ENCODE peak calls at places on chromosome 22, in eight cellular contexts. One of them, this sample, is unnamed.

GRCh38 chr22:39534591-39535301 is 2.2 kb upstream of the RPS19BP1 start:
- DNase-seq in A549: peak; percentile 62
- DNase-seq in left ventricle myocardium inferior: peak; percentile 85
- DNase-seq in pancreas: peak; percentile 97
- DNase-seq in cardiac muscle cell: peak; percentile 81
- DNase-seq in PC-3: peak; percentile 71
- DNase-seq in uterus: peak; percentile 84
- DNase-seq in thoracic aorta: no peak
- DNase-seq in this sample: peak; percentile 54

GRCh38 chr22:19717691-19718254 is 3.5 kb downstream of the SEPTIN5 start:
- DNase-seq in pancreas: peak; percentile 94
- DNase-seq in PC-3: peak; percentile 68
- DNase-seq in cardiac muscle cell: peak; percentile 77
- DNase-seq in uterus: peak; percentile 86
- DNase-seq in A549: peak; percentile 55
- DNase-seq in left ventricle myocardium inferior: peak; percentile 81
- DNase-seq in thoracic aorta: no peak
- DNase-seq in this sample: peak; percentile 43

GRCh38 chr22:48249721-48250268 is 1487.3 kb downstream of the TBC1D22A start:
- DNase-seq in cardiac muscle cell: no peak
- DNase-seq in PC-3: no peak
- DNase-seq in uterus: no peak
- DNase-seq in pancreas: no peak
- DNase-seq in thoracic aorta: no peak
- DNase-seq in left ventricle myocardium inferior: no peak
- DNase-seq in A549: no peak
- DNase-seq in this sample: no peak

GRCh38 chr22:39185601-39186012 is 33.1 kb upstream of the CBX7 start:
- DNase-seq in A549: no peak
- DNase-seq in PC-3: no peak
- DNase-seq in cardiac muscle cell: peak; percentile 86
- DNase-seq in left ventricle myocardium inferior: peak; percentile 80
- DNase-seq in uterus: no peak
- DNase-seq in thoracic aorta: no peak
- DNase-seq in pancreas: peak; percentile 44
- DNase-seq in this sample: no peak

GRCh38 chr22:37330200-37331033 is 48.1 kb downstream of the CYTH4 start:
- DNase-seq in cardiac muscle cell: peak; percentile 90
- DNase-seq in uterus: no peak
- DNase-seq in A549: peak; percentile 87
- DNase-seq in left ventricle myocardium inferior: no peak
- DNase-seq in thoracic aorta: no peak
- DNase-seq in PC-3: peak; percentile 24
- DNase-seq in pancreas: no peak
- DNase-seq in this sample: peak; percentile 88

GRCh38 chr22:38762607-38763006 is 6.8 kb upstream of the SUN2 start:
- DNase-seq in left ventricle myocardium inferior: no peak
- DNase-seq in thoracic aorta: no peak
- DNase-seq in PC-3: no peak
- DNase-seq in pancreas: no peak
- DNase-seq in uterus: no peak
- DNase-seq in cardiac muscle cell: no peak
- DNase-seq in A549: no peak
- DNase-seq in this sample: no peak

GRCh38 chr22:50048836-50049235 is 9.3 kb downstream of the TTLL8 start:
- DNase-seq in left ventricle myocardium inferior: no peak
- DNase-seq in pancreas: no peak
- DNase-seq in uterus: no peak
- DNase-seq in thoracic aorta: no peak
- DNase-seq in PC-3: no peak
- DNase-seq in cardiac muscle cell: no peak
- DNase-seq in A549: no peak
- DNase-seq in this sample: no peak

GRCh38 chr22:46057206-46057605 is 80.2 kb upstream of the WNT7B start:
- DNase-seq in left ventricle myocardium inferior: peak; percentile 27
- DNase-seq in cardiac muscle cell: no peak
- DNase-seq in A549: no peak
- DNase-seq in pancreas: peak; percentile 60
- DNase-seq in PC-3: peak; percentile 32
- DNase-seq in uterus: peak; percentile 45
- DNase-seq in thoracic aorta: no peak
- DNase-seq in this sample: no peak

GRCh38 chr22:21646608-21647590 is 4.8 kb downstream of the SDF2L1 start:
- DNase-seq in pancreas: peak; percentile 69
- DNase-seq in uterus: peak; percentile 75
- DNase-seq in A549: peak; percentile 77
- DNase-seq in PC-3: peak; percentile 79
- DNase-seq in cardiac muscle cell: peak; percentile 86
- DNase-seq in thoracic aorta: no peak
- DNase-seq in left ventricle myocardium inferior: peak; percentile 67
- DNase-seq in this sample: peak; percentile 81

GRCh38 chr22:40031766-40032470 is 37.2 kb downstream of the FAM83F start:
- DNase-seq in A549: no peak
- DNase-seq in left ventricle myocardium inferior: no peak
- DNase-seq in pancreas: no peak
- DNase-seq in PC-3: no peak
- DNase-seq in thoracic aorta: no peak
- DNase-seq in uterus: no peak
- DNase-seq in cardiac muscle cell: no peak
- DNase-seq in this sample: no peak

DNA sequence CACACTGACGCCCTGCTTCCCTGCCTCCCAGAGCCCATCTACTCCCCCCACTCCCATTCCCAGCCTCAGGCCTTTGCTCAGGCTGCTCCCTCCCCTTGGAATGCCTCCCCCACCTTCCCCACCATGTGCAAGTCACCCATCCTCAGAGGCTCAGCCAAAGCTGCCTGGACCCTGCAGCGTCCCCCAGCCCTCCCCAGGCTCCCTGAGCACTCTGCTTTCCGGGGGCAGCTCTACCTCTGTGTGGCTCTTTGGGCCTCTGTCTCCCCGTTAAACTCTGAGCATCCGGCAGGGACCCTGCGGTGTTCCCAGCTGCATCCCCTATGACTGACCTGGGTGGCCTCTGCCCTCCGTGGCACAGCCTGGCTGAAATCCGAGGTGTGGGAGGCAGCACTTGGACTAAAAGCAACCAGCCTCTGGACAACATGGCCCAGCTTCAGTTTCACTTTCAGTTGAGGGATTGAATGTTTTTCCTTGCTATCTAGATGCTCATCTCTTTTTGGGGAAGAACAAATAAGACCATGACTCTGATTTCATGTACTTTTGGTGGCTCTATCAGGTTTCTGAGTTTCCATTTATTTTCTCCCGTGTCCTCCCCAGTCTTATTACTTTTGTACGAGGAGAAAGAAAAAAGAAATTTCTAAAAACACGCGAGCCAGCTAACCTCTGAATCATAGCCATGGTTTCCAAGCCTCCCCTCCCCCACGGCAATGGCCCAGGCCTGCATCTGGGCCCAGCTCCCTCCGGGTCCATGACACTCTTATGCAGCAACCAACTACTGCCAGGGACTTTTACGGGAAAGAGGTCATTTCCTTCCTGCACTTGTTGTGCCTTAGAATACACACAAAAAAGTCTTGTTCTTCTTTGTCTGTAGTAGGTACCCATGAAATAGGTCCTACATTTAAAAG is 3.8 kb downstream of the APOL3 start:
- DNase-seq in PC-3: peak; percentile 58
- DNase-seq in pancreas: no peak
- DNase-seq in uterus: peak; percentile 89
- DNase-seq in thoracic aorta: peak; percentile 80
- DNase-seq in A549: no peak
- DNase-seq in cardiac muscle cell: peak; percentile 91
- DNase-seq in left ventricle myocardium inferior: peak; percentile 88
- DNase-seq in this sample: peak; percentile 81
- H3K4me3 ChIP-seq in PC-3: peak overlapping the region; percentile 55
- H3K4me3 ChIP-seq in pancreas: no peak overlapping the region
- H3K4me3 ChIP-seq in uterus: peak overlapping the region; percentile 38
- H3K4me3 ChIP-seq in thoracic aorta: peak overlapping the region; percentile 73
- H3K4me3 ChIP-seq in A549: no peak overlapping the region
- H3K4me3 ChIP-seq in cardiac muscle cell: no peak overlapping the region
- H3K4me3 ChIP-seq in left ventricle myocardium inferior: peak overlapping the region; percentile 71
- H3K4me3 ChIP-seq in this sample: peak overlapping the region; percentile 44

GRCh38 chr22:28637225-28637624 is 42.4 kb downstream of the TTC28 start:
- DNase-seq in uterus: no peak
- DNase-seq in PC-3: no peak
- DNase-seq in A549: no peak
- DNase-seq in thoracic aorta: no peak
- DNase-seq in pancreas: no peak
- DNase-seq in left ventricle myocardium inferior: no peak
- DNase-seq in cardiac muscle cell: no peak
- DNase-seq in this sample: no peak
- H3K27ac ChIP-seq in uterus: no peak overlapping the region
- H3K27ac ChIP-seq in PC-3: no peak overlapping the region
- H3K27ac ChIP-seq in A549: no peak overlapping the region
- H3K27ac ChIP-seq in thoracic aorta: no peak overlapping the region
- H3K27ac ChIP-seq in pancreas: no peak overlapping the region
- H3K27ac ChIP-seq in left ventricle myocardium inferior: no peak overlapping the region
- H3K27ac ChIP-seq in cardiac muscle cell: no peak overlapping the region
- H3K27ac ChIP-seq in this sample: no peak overlapping the region

DNA sequence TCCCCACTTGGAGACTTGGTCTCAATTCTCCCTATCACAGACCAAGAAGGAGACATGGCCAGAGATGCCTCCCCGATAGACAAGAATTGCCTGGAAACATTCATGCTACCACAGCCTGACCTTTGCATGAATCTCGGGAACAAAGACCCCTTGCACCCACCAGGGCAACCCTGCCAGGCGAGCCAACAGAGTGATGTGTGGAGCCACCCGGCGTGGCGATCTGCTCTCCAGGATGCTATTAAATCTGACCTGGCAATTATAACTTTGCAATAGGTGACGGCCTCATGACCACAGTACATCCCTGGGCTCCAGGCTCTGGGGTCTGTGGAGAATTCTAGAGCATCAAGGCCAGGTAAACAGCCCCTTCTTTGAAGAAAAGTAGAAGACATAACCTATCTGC is 31.1 kb upstream of the MN1 start:
- DNase-seq in left ventricle myocardium inferior: no peak
- DNase-seq in cardiac muscle cell: no peak
- DNase-seq in A549: no peak
- DNase-seq in PC-3: no peak
- DNase-seq in uterus: no peak
- DNase-seq in pancreas: no peak
- DNase-seq in thoracic aorta: no peak
- DNase-seq in this sample: no peak
- TF ChIP-seq CTCF in left ventricle myocardium inferior: no peak
- TF ChIP-seq CTCF in cardiac muscle cell: no peak
- TF ChIP-seq CTCF in A549: no peak
- TF ChIP-seq CTCF in PC-3: no peak
- TF ChIP-seq CTCF in uterus: no peak
- TF ChIP-seq CTCF in pancreas: no peak
- TF ChIP-seq CTCF in thoracic aorta: no peak
- TF ChIP-seq CTCF in this sample: no peak

GRCh38 chr22:24049211-24049610 is 38.1 kb downstream of the CABIN1 start:
- DNase-seq in A549: no peak
- DNase-seq in pancreas: no peak
- DNase-seq in uterus: no peak
- DNase-seq in cardiac muscle cell: no peak
- DNase-seq in left ventricle myocardium inferior: no peak
- DNase-seq in PC-3: no peak
- DNase-seq in thoracic aorta: no peak
- DNase-seq in this sample: no peak

GRCh38 chr22:24051568-24051967 is 40.5 kb downstream of the CABIN1 start:
- DNase-seq in cardiac muscle cell: no peak
- DNase-seq in pancreas: no peak
- DNase-seq in A549: no peak
- DNase-seq in PC-3: no peak
- DNase-seq in thoracic aorta: peak; percentile 63
- DNase-seq in uterus: no peak
- DNase-seq in left ventricle myocardium inferior: no peak
- DNase-seq in this sample: no peak

GRCh38 chr22:24053481-24054226 is 42.5 kb downstream of the CABIN1 start:
- DNase-seq in A549: no peak
- DNase-seq in cardiac muscle cell: no peak
- DNase-seq in uterus: no peak
- DNase-seq in PC-3: no peak
- DNase-seq in pancreas: no peak
- DNase-seq in thoracic aorta: no peak
- DNase-seq in left ventricle myocardium inferior: no peak
- DNase-seq in this sample: no peak

GRCh38 chr22:24051028-24051427 is 39.9 kb downstream of the CABIN1 start:
- DNase-seq in pancreas: no peak
- DNase-seq in thoracic aorta: no peak
- DNase-seq in A549: no peak
- DNase-seq in cardiac muscle cell: no peak
- DNase-seq in left ventricle myocardium inferior: no peak
- DNase-seq in PC-3: no peak
- DNase-seq in uterus: no peak
- DNase-seq in this sample: no peak

GRCh38 chr22:24049978-24050377 is 38.9 kb downstream of the CABIN1 start:
- DNase-seq in PC-3: no peak
- DNase-seq in pancreas: no peak
- DNase-seq in left ventricle myocardium inferior: no peak
- DNase-seq in uterus: no peak
- DNase-seq in cardiac muscle cell: no peak
- DNase-seq in thoracic aorta: no peak
- DNase-seq in A549: no peak
- DNase-seq in this sample: no peak
- H3K4me3 ChIP-seq in PC-3: no peak overlapping the region
- H3K4me3 ChIP-seq in pancreas: no peak overlapping the region
- H3K4me3 ChIP-seq in left ventricle myocardium inferior: no peak overlapping the region
- H3K4me3 ChIP-seq in uterus: no peak overlapping the region
- H3K4me3 ChIP-seq in cardiac muscle cell: no peak overlapping the region
- H3K4me3 ChIP-seq in thoracic aorta: no peak overlapping the region
- H3K4me3 ChIP-seq in A549: no peak overlapping the region
- H3K4me3 ChIP-seq in this sample: no peak overlapping the region

DNA sequence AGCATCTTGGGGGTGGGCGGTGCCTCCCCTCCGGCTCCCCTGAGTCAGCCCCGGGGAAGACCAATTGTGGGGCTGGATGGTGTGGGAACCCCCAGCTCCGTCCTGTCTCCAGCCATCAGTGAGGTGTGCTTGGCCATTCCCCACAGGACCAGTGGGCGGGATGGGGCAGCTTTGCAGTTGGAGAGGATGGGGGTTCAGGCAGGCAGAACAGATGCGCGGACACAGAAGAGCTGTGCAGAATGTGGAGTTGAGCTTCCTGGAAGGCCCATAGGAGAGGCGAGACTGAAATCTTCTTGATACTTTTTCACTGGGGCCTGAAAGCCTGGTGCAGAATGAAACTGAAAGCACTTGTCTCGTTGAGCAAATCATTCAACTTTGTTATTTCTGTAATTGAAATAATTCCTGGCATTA is 23.8 kb downstream of the PARVB start:
- DNase-seq in PC-3: no peak
- DNase-seq in cardiac muscle cell: no peak
- DNase-seq in thoracic aorta: no peak
- DNase-seq in A549: no peak
- DNase-seq in pancreas: no peak
- DNase-seq in left ventricle myocardium inferior: no peak
- DNase-seq in uterus: no peak
- DNase-seq in this sample: no peak
- H3K27ac ChIP-seq in PC-3: no peak overlapping the region
- H3K27ac ChIP-seq in cardiac muscle cell: no peak overlapping the region
- H3K27ac ChIP-seq in thoracic aorta: no peak overlapping the region
- H3K27ac ChIP-seq in A549: no peak overlapping the region
- H3K27ac ChIP-seq in pancreas: no peak overlapping the region
- H3K27ac ChIP-seq in left ventricle myocardium inferior: peak overlapping the region; percentile 79
- H3K27ac ChIP-seq in uterus: no peak overlapping the region
- H3K27ac ChIP-seq in this sample: no peak overlapping the region

This sample was measured in brain microvascular endothelial cell.